ENCODE peak calls at places on chromosomes 16 and 17, in six cellular contexts. H is stimulated activated naive CD4-positive, alpha-beta T cell; Q is midbrain; C is mesothelial cell of epicardium; U is putamen; R is mesendoderm. O is an unnamed sample.

GRCh38 chr17:28613916-28614315 is at the start of gene RSKR:
- DNase-seq in H (no peak), C (no peak), Q (no peak), R (peak), U (peak), O (no peak)

GRCh38 chr17:45131616-45132301 is 556 bp downstream of the PLCD3 start:
- DNase-seq in U (no peak), C (peak), Q (peak), H (peak), R (peak), O (no peak)

GRCh38 chr16:27795992-27796614 is 246.2 kb downstream of the KATNIP start:
- DNase-seq in C (peak), R (peak), U (no peak), H (no peak), Q (no peak), O (peak)

GRCh38 chr16:27879601-27880247 is 183.8 kb downstream of the GSG1L start:
- DNase-seq in C (no peak), Q (no peak), U (no peak), H (no peak), R (no peak), O (no peak)

GRCh38 chr16:83272201-83272600 is 535.6 kb upstream of the HSBP1 start:
- DNase-seq in H (no peak), C (no peak), R (no peak), Q (no peak), U (no peak), O (no peak)

GRCh38 chr17:47741793-47742145 is 8.7 kb downstream of the TBX21 start:
- DNase-seq in H (no peak), R (no peak), U (no peak), C (no peak), Q (no peak), O (no peak)

GRCh38 chr17:74702132-74702876 is 10.4 kb downstream of the CD300LF start:
- DNase-seq in C (no peak), H (no peak), Q (no peak), U (no peak), R (no peak), O (no peak)

GRCh38 chr17:37673386-37673785 is 30.1 kb upstream of the DDX52 start:
- DNase-seq in R (no peak), H (no peak), C (no peak), Q (no peak), U (no peak), O (no peak)

GRCh38 chr17:2034806-2035548 is 5.0 kb downstream of the DPH1 start:
- DNase-seq in H (no peak), C (no peak), R (peak), Q (no peak), U (no peak), O (no peak)

GRCh38 chr16:73949574-73950348 is 346.9 kb upstream of the PSMD7 start:
- DNase-seq in Q (no peak), H (no peak), U (peak), R (no peak), C (no peak), O (no peak)

GRCh38 chr17:77599699-77600098 is 358.8 kb upstream of the TNRC6C start:
- DNase-seq in Q (no peak), H (no peak), U (no peak), C (no peak), R (no peak), O (no peak)

GRCh38 chr16:10946308-10946707 is 1.9 kb downstream of the CLEC16A start:
- DNase-seq in C (no peak), R (peak), H (no peak), U (no peak), Q (no peak), O (no peak)

GRCh38 chr17:15444805-15445204 is 22.6 kb downstream of the CDRT4 start:
- DNase-seq in U (no peak), R (peak), C (no peak), Q (no peak), H (peak), O (no peak)

GRCh38 chr17:8976638-8977037 is 11.1 kb upstream of the PIK3R5 start:
- DNase-seq in U (no peak), C (no peak), H (no peak), Q (no peak), R (no peak), O (peak)

GRCh38 chr17:10051112-10051511 is 146.0 kb upstream of the RCVRN start:
- DNase-seq in R (no peak), U (no peak), H (no peak), Q (no peak), C (no peak), O (no peak)

GRCh38 chr17:52986056-52986662 is 827.6 kb upstream of the CA10 start:
- DNase-seq in R (peak), U (no peak), C (no peak), H (no peak), Q (no peak), O (no peak)

GRCh38 chr17:80485846-80486245 is 9.4 kb upstream of the NPTX1 start:
- DNase-seq in U (no peak), R (no peak), H (no peak), C (no peak), Q (no peak), O (no peak)

GRCh38 chr17:60604686-60605334 is 4.8 kb downstream of the PPM1D start:
- DNase-seq in U (no peak), Q (no peak), C (no peak), H (no peak), R (peak), O (no peak)